ENCODE peak calls at places on chromosome 20, in ten cellular contexts. One of them, this sample, is unnamed.

GRCh38 chr20:8095648-8096572 is 36.2 kb upstream of the PLCB1 start:
- DNase-seq in H9: no peak
- DNase-seq in astrocyte: no peak
- DNase-seq in IMR-90: peak; percentile 79
- DNase-seq in endodermal cell: no peak
- DNase-seq in kidney: no peak
- DNase-seq in GM12878: no peak
- DNase-seq in fibroblast of lung: peak; percentile 56
- DNase-seq in endothelial cell of umbilical vein: peak; percentile 82
- DNase-seq in neural progenitor cell: no peak
- DNase-seq in this sample: no peak

GRCh38 chr20:52105573-52106422 is 85.8 kb downstream of the ZFP64 start:
- DNase-seq in H9: peak; percentile 98
- DNase-seq in astrocyte: peak; percentile 47
- DNase-seq in IMR-90: peak; percentile 23
- DNase-seq in endodermal cell: peak; percentile 97
- DNase-seq in kidney: no peak
- DNase-seq in GM12878: no peak
- DNase-seq in fibroblast of lung: peak; percentile 45
- DNase-seq in endothelial cell of umbilical vein: peak; percentile 40
- DNase-seq in neural progenitor cell: peak; percentile 88
- DNase-seq in this sample: peak; percentile 57

GRCh38 chr20:57627972-57628650 is 7.9 kb upstream of the ZBP1 start:
- DNase-seq in H9: no peak
- DNase-seq in astrocyte: no peak
- DNase-seq in IMR-90: peak; percentile 41
- DNase-seq in endodermal cell: no peak
- DNase-seq in kidney: peak; percentile 60
- DNase-seq in GM12878: no peak
- DNase-seq in fibroblast of lung: peak; percentile 74
- DNase-seq in endothelial cell of umbilical vein: peak; percentile 86
- DNase-seq in neural progenitor cell: no peak
- DNase-seq in this sample: no peak

GRCh38 chr20:10642859-10643559 is 30.8 kb downstream of the JAG1 start:
- DNase-seq in H9: no peak
- DNase-seq in astrocyte: peak; percentile 35
- DNase-seq in IMR-90: no peak
- DNase-seq in endodermal cell: no peak
- DNase-seq in kidney: no peak
- DNase-seq in GM12878: no peak
- DNase-seq in fibroblast of lung: no peak
- DNase-seq in endothelial cell of umbilical vein: peak; percentile 53
- DNase-seq in neural progenitor cell: no peak
- DNase-seq in this sample: no peak

GRCh38 chr20:44123251-44123650 is 63.7 kb downstream of the JPH2 start:
- DNase-seq in H9: no peak
- DNase-seq in astrocyte: no peak
- DNase-seq in IMR-90: no peak
- DNase-seq in endodermal cell: peak; percentile 54
- DNase-seq in kidney: no peak
- DNase-seq in GM12878: no peak
- DNase-seq in fibroblast of lung: no peak
- DNase-seq in endothelial cell of umbilical vein: no peak
- DNase-seq in neural progenitor cell: no peak
- DNase-seq in this sample: no peak

GRCh38 chr20:43752561-43753301 is 25.9 kb upstream of the GTSF1L start:
- DNase-seq in H9: no peak
- DNase-seq in astrocyte: peak; percentile 98
- DNase-seq in IMR-90: peak; percentile 90
- DNase-seq in endodermal cell: no peak
- DNase-seq in kidney: no peak
- DNase-seq in GM12878: peak; percentile 95
- DNase-seq in fibroblast of lung: peak; percentile 89
- DNase-seq in endothelial cell of umbilical vein: no peak
- DNase-seq in neural progenitor cell: no peak
- DNase-seq in this sample: peak; percentile 88

GRCh38 chr20:11511816-11512215 is 405.9 kb upstream of the BTBD3 start:
- DNase-seq in H9: no peak
- DNase-seq in astrocyte: peak; percentile 46
- DNase-seq in IMR-90: no peak
- DNase-seq in endodermal cell: no peak
- DNase-seq in kidney: no peak
- DNase-seq in GM12878: peak; percentile 5
- DNase-seq in fibroblast of lung: no peak
- DNase-seq in endothelial cell of umbilical vein: no peak
- DNase-seq in neural progenitor cell: no peak
- DNase-seq in this sample: no peak

GRCh38 chr20:24572862-24573261 is 103.4 kb downstream of the SYNDIG1 start:
- DNase-seq in H9: no peak
- DNase-seq in astrocyte: no peak
- DNase-seq in IMR-90: no peak
- DNase-seq in endodermal cell: no peak
- DNase-seq in kidney: no peak
- DNase-seq in GM12878: no peak
- DNase-seq in fibroblast of lung: no peak
- DNase-seq in endothelial cell of umbilical vein: no peak
- DNase-seq in neural progenitor cell: no peak
- DNase-seq in this sample: no peak

GRCh38 chr20:34389206-34389953 is 26.3 kb downstream of the ITCH start:
- DNase-seq in H9: no peak
- DNase-seq in astrocyte: peak; percentile 32
- DNase-seq in IMR-90: no peak
- DNase-seq in endodermal cell: no peak
- DNase-seq in kidney: no peak
- DNase-seq in GM12878: no peak
- DNase-seq in fibroblast of lung: no peak
- DNase-seq in endothelial cell of umbilical vein: no peak
- DNase-seq in neural progenitor cell: no peak
- DNase-seq in this sample: no peak

GRCh38 chr20:34390769-34391447 is 27.8 kb downstream of the ITCH start:
- DNase-seq in H9: no peak
- DNase-seq in astrocyte: peak; percentile 83
- DNase-seq in IMR-90: peak; percentile 88
- DNase-seq in endodermal cell: no peak
- DNase-seq in kidney: peak; percentile 83
- DNase-seq in GM12878: no peak
- DNase-seq in fibroblast of lung: peak; percentile 75
- DNase-seq in endothelial cell of umbilical vein: peak; percentile 79
- DNase-seq in neural progenitor cell: no peak
- DNase-seq in this sample: peak; percentile 95

GRCh38 chr20:34388000-34388399 is 24.9 kb downstream of the ITCH start:
- DNase-seq in H9: no peak
- DNase-seq in astrocyte: no peak
- DNase-seq in IMR-90: no peak
- DNase-seq in endodermal cell: no peak
- DNase-seq in kidney: no peak
- DNase-seq in GM12878: no peak
- DNase-seq in fibroblast of lung: no peak
- DNase-seq in endothelial cell of umbilical vein: no peak
- DNase-seq in neural progenitor cell: no peak
- DNase-seq in this sample: no peak

GRCh38 chr20:34385464-34385863 is 22.4 kb downstream of the ITCH start:
- DNase-seq in H9: no peak
- DNase-seq in astrocyte: no peak
- DNase-seq in IMR-90: no peak
- DNase-seq in endodermal cell: no peak
- DNase-seq in kidney: no peak
- DNase-seq in GM12878: no peak
- DNase-seq in fibroblast of lung: no peak
- DNase-seq in endothelial cell of umbilical vein: no peak
- DNase-seq in neural progenitor cell: no peak
- DNase-seq in this sample: no peak

DNA sequence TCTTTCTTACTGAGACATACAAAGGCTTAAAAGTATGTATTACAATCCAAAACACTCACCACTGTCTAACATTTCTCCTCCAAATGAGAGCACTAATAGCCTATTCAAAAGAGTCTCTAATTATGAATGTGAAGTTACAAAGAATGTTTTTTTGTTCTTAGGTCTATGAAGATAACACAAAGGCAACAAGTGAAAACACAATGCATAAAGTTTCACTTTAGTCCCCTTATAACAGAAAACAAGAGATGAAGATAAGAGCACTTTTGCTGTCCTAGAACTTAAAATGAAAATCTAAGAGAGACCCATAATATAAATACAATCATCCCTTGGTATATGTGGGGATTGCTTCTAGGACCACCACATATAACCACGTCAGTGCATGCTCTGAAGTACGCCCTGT is 25.6 kb downstream of the ITCH start:
- DNase-seq in H9: no peak
- DNase-seq in astrocyte: no peak
- DNase-seq in IMR-90: no peak
- DNase-seq in endodermal cell: no peak
- DNase-seq in kidney: no peak
- DNase-seq in GM12878: no peak
- DNase-seq in fibroblast of lung: no peak
- DNase-seq in endothelial cell of umbilical vein: no peak
- DNase-seq in neural progenitor cell: no peak
- DNase-seq in this sample: no peak
- H3K27ac ChIP-seq in H9: no peak overlapping the region
- H3K27ac ChIP-seq in astrocyte: no peak overlapping the region
- H3K27ac ChIP-seq in IMR-90: no peak overlapping the region
- H3K27ac ChIP-seq in endodermal cell: no peak overlapping the region
- H3K27ac ChIP-seq in kidney: no peak overlapping the region
- H3K27ac ChIP-seq in GM12878: no peak overlapping the region
- H3K27ac ChIP-seq in fibroblast of lung: peak overlapping the region; percentile 31
- H3K27ac ChIP-seq in endothelial cell of umbilical vein: no peak overlapping the region
- H3K27ac ChIP-seq in neural progenitor cell: no peak overlapping the region
- H3K27ac ChIP-seq in this sample: peak overlapping the region; percentile 7

GRCh38 chr20:62652894-62653305 is 10.6 kb downstream of the SLCO4A1 start:
- DNase-seq in H9: no peak
- DNase-seq in astrocyte: no peak
- DNase-seq in IMR-90: no peak
- DNase-seq in endodermal cell: no peak
- DNase-seq in kidney: no peak
- DNase-seq in GM12878: no peak
- DNase-seq in fibroblast of lung: no peak
- DNase-seq in endothelial cell of umbilical vein: no peak
- DNase-seq in neural progenitor cell: no peak
- DNase-seq in this sample: no peak

GRCh38 chr20:62651285-62652021 is 9.2 kb downstream of the SLCO4A1 start:
- DNase-seq in H9: no peak
- DNase-seq in astrocyte: no peak
- DNase-seq in IMR-90: peak; percentile 49
- DNase-seq in endodermal cell: peak; percentile 58
- DNase-seq in kidney: peak; percentile 91
- DNase-seq in GM12878: peak; percentile 84
- DNase-seq in fibroblast of lung: peak; percentile 64
- DNase-seq in endothelial cell of umbilical vein: no peak
- DNase-seq in neural progenitor cell: no peak
- DNase-seq in this sample: no peak

GRCh38 chr20:62653951-62654685 is 11.8 kb downstream of the SLCO4A1 start:
- DNase-seq in H9: no peak
- DNase-seq in astrocyte: no peak
- DNase-seq in IMR-90: no peak
- DNase-seq in endodermal cell: no peak
- DNase-seq in kidney: no peak
- DNase-seq in GM12878: no peak
- DNase-seq in fibroblast of lung: no peak
- DNase-seq in endothelial cell of umbilical vein: no peak
- DNase-seq in neural progenitor cell: no peak
- DNase-seq in this sample: no peak

GRCh38 chr20:62652051-62652893 is 10.0 kb downstream of the SLCO4A1 start:
- DNase-seq in H9: no peak
- DNase-seq in astrocyte: peak; percentile 89
- DNase-seq in IMR-90: peak; percentile 99
- DNase-seq in endodermal cell: no peak
- DNase-seq in kidney: peak; percentile 98
- DNase-seq in GM12878: peak; percentile 85
- DNase-seq in fibroblast of lung: peak; percentile 100
- DNase-seq in endothelial cell of umbilical vein: peak; percentile 96
- DNase-seq in neural progenitor cell: peak; percentile 39
- DNase-seq in this sample: peak; percentile 95

GRCh38 chr20:62653373-62653772 is 11.1 kb downstream of the SLCO4A1 start:
- DNase-seq in H9: no peak
- DNase-seq in astrocyte: no peak
- DNase-seq in IMR-90: no peak
- DNase-seq in endodermal cell: no peak
- DNase-seq in kidney: no peak
- DNase-seq in GM12878: no peak
- DNase-seq in fibroblast of lung: no peak
- DNase-seq in endothelial cell of umbilical vein: no peak
- DNase-seq in neural progenitor cell: no peak
- DNase-seq in this sample: no peak
- H3K9ac ChIP-seq in H9: no peak overlapping the region
- H3K9ac ChIP-seq in astrocyte: no peak overlapping the region
- H3K9ac ChIP-seq in IMR-90: no peak overlapping the region
- H3K9ac ChIP-seq in endodermal cell: no peak overlapping the region
- H3K9ac ChIP-seq in kidney: no peak overlapping the region
- H3K9ac ChIP-seq in GM12878: peak overlapping the region; percentile 65
- H3K9ac ChIP-seq in fibroblast of lung: no peak overlapping the region
- H3K9ac ChIP-seq in endothelial cell of umbilical vein: no peak overlapping the region
- H3K9ac ChIP-seq in neural progenitor cell: no peak overlapping the region
- H3K9ac ChIP-seq in this sample: no peak overlapping the region

GRCh38 chr20:4504814-4505213 is 216.9 kb upstream of the PRND start:
- DNase-seq in H9: no peak
- DNase-seq in astrocyte: no peak
- DNase-seq in IMR-90: no peak
- DNase-seq in endodermal cell: no peak
- DNase-seq in kidney: no peak
- DNase-seq in GM12878: no peak
- DNase-seq in fibroblast of lung: no peak
- DNase-seq in endothelial cell of umbilical vein: no peak
- DNase-seq in neural progenitor cell: no peak
- DNase-seq in this sample: no peak

GRCh38 chr20:4507288-4507719 is 214.4 kb upstream of the PRND start:
- DNase-seq in H9: no peak
- DNase-seq in astrocyte: peak; percentile 97
- DNase-seq in IMR-90: peak; percentile 95
- DNase-seq in endodermal cell: no peak
- DNase-seq in kidney: no peak
- DNase-seq in GM12878: no peak
- DNase-seq in fibroblast of lung: peak; percentile 82
- DNase-seq in endothelial cell of umbilical vein: peak; percentile 96
- DNase-seq in neural progenitor cell: no peak
- DNase-seq in this sample: peak; percentile 80

DNA sequence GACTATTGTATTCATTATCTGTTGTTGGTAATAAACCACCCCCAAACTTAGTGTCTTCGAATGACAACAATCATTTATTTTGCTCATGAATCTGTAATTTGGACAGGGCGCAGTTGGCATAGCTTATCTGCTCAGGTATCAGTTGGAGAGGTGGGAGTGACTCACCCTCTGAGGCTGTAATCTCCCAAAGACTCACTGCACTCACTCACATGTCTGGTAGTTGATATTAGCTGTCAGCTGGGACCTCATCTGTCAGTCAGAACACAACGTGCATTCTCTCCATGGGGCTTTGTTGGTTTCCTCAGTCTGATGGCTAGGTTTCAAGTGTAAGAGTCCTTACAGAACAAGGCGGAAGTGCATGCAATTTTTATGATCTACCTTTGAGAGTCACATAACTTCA is 219.0 kb upstream of the PRND start:
- DNase-seq in H9: no peak
- DNase-seq in astrocyte: no peak
- DNase-seq in IMR-90: no peak
- DNase-seq in endodermal cell: no peak
- DNase-seq in kidney: no peak
- DNase-seq in GM12878: no peak
- DNase-seq in fibroblast of lung: no peak
- DNase-seq in endothelial cell of umbilical vein: no peak
- DNase-seq in neural progenitor cell: no peak
- DNase-seq in this sample: peak; percentile 57
- TF ChIP-seq CTCF in H9: no peak
- TF ChIP-seq CTCF in astrocyte: no peak
- TF ChIP-seq CTCF in IMR-90: no peak
- TF ChIP-seq CTCF in endodermal cell: no peak
- TF ChIP-seq CTCF in kidney: no peak
- TF ChIP-seq CTCF in GM12878: no peak
- TF ChIP-seq CTCF in fibroblast of lung: no peak
- TF ChIP-seq CTCF in endothelial cell of umbilical vein: no peak
- TF ChIP-seq CTCF in neural progenitor cell: no peak
- TF ChIP-seq CTCF in this sample: no peak

GRCh38 chr20:50727792-50728485 is 3.4 kb upstream of the PARD6B start:
- DNase-seq in H9: peak; percentile 6
- DNase-seq in astrocyte: no peak
- DNase-seq in IMR-90: no peak
- DNase-seq in endodermal cell: peak; percentile 38
- DNase-seq in kidney: no peak
- DNase-seq in GM12878: no peak
- DNase-seq in fibroblast of lung: no peak
- DNase-seq in endothelial cell of umbilical vein: no peak
- DNase-seq in neural progenitor cell: no peak
- DNase-seq in this sample: no peak
- H3K27ac ChIP-seq in H9: no peak overlapping the region
- H3K27ac ChIP-seq in astrocyte: no peak overlapping the region
- H3K27ac ChIP-seq in IMR-90: no peak overlapping the region
- H3K27ac ChIP-seq in endodermal cell: no peak overlapping the region
- H3K27ac ChIP-seq in kidney: peak overlapping the region; percentile 97
- H3K27ac ChIP-seq in GM12878: no peak overlapping the region
- H3K27ac ChIP-seq in fibroblast of lung: no peak overlapping the region
- H3K27ac ChIP-seq in endothelial cell of umbilical vein: no peak overlapping the region
- H3K27ac ChIP-seq in neural progenitor cell: no peak overlapping the region
- H3K27ac ChIP-seq in this sample: peak overlapping the region; percentile 88

This sample was measured in mammary epithelial cell.